ENCODE peak calls at places on chromosomes 3 and 15, in five cellular contexts. H, S, W, J and P are unnamed samples.
A peak's percentile ranks its signal among the peaks of the same experiment; 100 is the strongest.

GRCh38 chr3:105518806-105519418 is 152.2 kb downstream of the ALCAM start:
- DNase-seq in S (peak; percentile 54), H (peak; percentile 48), J (no peak), W (no peak), P (no peak)

GRCh38 chr3:69032137-69032536 is 18.7 kb upstream of the EOGT start:
- DNase-seq in S (no peak), H (no peak), W (no peak), J (no peak), P (no peak)

GRCh38 chr15:35624881-35625280 is 78.9 kb upstream of the DPH6 start:
- DNase-seq in J (no peak), W (no peak), H (no peak), S (no peak), P (no peak)

GRCh38 chr15:62483817-62484216 is 318.7 kb upstream of the C2CD4B start:
- DNase-seq in S (no peak), J (no peak), W (peak; percentile 60), H (no peak), P (no peak)

GRCh38 chr15:90647326-90647725 is 69.8 kb upstream of the BLM start:
- DNase-seq in S (no peak), J (no peak), W (no peak), H (no peak), P (no peak)

GRCh38 chr15:68057089-68057488 is 3.0 kb downstream of the PIAS1 start:
- DNase-seq in W (no peak), H (no peak), J (no peak), S (no peak), P (no peak)

GRCh38 chr3:61903931-61904657 is 342.7 kb downstream of the PTPRG start:
- DNase-seq in W (peak; percentile 47), S (no peak), H (no peak), J (no peak), P (no peak)

GRCh38 chr3:54870423-54870822 is 57.4 kb downstream of the LRTM1 start:
- DNase-seq in S (no peak), H (peak; percentile 20), W (no peak), J (no peak), P (peak; percentile 72)

GRCh38 chr3:72997421-72997961 is 880 bp downstream of the PPP4R2 start:
- DNase-seq in J (no peak), S (peak; percentile 29), W (no peak), H (peak; percentile 30), P (no peak)

GRCh38 chr3:187014417-187014864 is 84.1 kb downstream of the ST6GAL1 start:
- DNase-seq in J (no peak), W (no peak), S (no peak), H (no peak), P (no peak)

GRCh38 chr3:9246196-9246595 is 3.2 kb downstream of the SRGAP3 start:
- DNase-seq in S (no peak), J (peak; percentile 10), W (no peak), H (no peak), P (no peak)

GRCh38 chr3:53705774-53706173 is 140.4 kb downstream of the CHDH start:
- DNase-seq in W (no peak), H (no peak), J (peak; percentile 14), S (no peak), P (no peak)

GRCh38 chr15:77832874-77833273 is 200.2 kb upstream of the LINGO1 start:
- DNase-seq in W (no peak), S (no peak), J (no peak), H (no peak), P (no peak)

GRCh38 chr3:197830308-197830966 is 39.4 kb downstream of the LRCH3 start:
- DNase-seq in J (no peak), H (no peak), S (no peak), W (no peak), P (no peak)

GRCh38 chr15:85772668-85773067 is 22.1 kb downstream of the KLHL25 start:
- DNase-seq in H (no peak), S (no peak), J (no peak), W (no peak), P (no peak)

GRCh38 chr3:183819831-183820230 is 5.5 kb downstream of the MAP6D1 start:
- DNase-seq in H (no peak), S (no peak), J (peak; percentile 47), W (no peak), P (no peak)

DNA sequence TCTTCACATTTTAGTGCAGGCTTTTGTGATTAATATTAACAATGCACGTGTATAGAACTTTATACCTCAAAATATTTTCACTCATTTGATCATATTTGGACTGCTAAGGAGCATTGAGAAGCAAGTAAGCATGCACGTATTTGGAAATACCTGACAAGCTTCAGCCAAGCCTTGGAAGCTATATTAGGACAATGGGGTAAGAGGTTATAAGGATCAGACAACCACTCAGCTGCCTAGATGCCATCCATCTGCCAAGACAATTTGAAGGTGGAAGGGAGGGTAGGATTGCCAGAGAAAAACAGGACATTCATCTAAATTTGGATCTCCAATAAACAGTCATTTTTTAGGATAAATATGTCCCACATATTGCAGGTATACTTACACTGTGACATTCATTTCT is 394.9 kb upstream of the CFAP20DC start:
- DNase-seq in W (no peak), J (no peak), S (no peak), H (no peak), P (no peak)
- H3K27me3 ChIP-seq in W (no peaks in the 10 kb centered on the region), J (peaks cover 38% of the 10 kb centered on the region), S (peaks cover 54% of the 10 kb centered on the region), H (no peaks in the 10 kb centered on the region), P (no peaks in the 10 kb centered on the region)

DNA sequence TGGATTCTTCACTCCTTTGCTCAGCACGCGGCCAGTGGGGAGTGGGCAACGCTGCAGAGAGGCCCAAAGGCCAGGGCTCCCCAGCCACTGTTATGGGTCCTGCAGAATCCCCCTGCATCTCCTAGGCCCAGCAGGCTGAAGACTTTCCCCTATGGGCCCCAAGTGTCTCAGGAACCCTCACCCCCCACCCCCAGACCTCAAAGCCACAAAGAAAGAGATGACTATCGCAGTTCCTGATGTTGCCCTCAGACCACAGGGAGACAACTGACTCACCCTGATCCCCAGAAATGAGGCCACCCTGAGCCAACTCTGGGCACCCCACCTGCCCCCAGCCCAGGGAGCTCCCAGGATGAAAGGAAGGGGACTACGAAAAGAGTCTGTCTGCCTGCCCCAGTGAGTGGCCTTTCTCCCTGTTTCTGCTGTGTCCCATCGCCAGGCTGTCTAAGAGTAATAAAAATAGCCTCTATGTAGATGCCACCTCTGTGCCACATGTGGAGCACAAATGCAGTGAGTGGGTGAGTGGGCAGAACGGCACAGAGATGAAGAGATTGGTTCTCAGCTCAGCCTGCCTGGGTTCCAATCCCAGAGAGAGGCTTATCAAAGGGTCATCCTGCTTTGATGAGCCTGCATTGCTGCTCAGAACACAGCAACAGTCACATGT is 283.0 kb downstream of the UACA start:
- DNase-seq in S (no peak), W (no peak), J (no peak), H (no peak), P (no peak)
- H3K27me3 ChIP-seq in S (no peaks in the 10 kb centered on the region), W (no peaks in the 10 kb centered on the region), J (no peaks in the 10 kb centered on the region), H (no peaks in the 10 kb centered on the region), P (no peaks in the 10 kb centered on the region)

GRCh38 chr3:134654031-134654430 is 3.2 kb upstream of the KY start:
- DNase-seq in J (no peak), S (no peak), W (no peak), H (no peak), P (no peak)

GRCh38 chr3:134652886-134653630 is 2.2 kb upstream of the KY start:
- DNase-seq in W (no peak), J (no peak), S (no peak), H (no peak), P (no peak)

GRCh38 chr3:134650431-134651346 is at the start of gene KY:
- DNase-seq in J (peak; percentile 73), W (peak; percentile 45), S (no peak), H (peak; percentile 39), P (no peak)

GRCh38 chr3:134651347-134652041 is 672 bp upstream of the KY start:
- DNase-seq in J (no peak), W (peak; percentile 44), S (no peak), H (no peak), P (no peak)

DNA sequence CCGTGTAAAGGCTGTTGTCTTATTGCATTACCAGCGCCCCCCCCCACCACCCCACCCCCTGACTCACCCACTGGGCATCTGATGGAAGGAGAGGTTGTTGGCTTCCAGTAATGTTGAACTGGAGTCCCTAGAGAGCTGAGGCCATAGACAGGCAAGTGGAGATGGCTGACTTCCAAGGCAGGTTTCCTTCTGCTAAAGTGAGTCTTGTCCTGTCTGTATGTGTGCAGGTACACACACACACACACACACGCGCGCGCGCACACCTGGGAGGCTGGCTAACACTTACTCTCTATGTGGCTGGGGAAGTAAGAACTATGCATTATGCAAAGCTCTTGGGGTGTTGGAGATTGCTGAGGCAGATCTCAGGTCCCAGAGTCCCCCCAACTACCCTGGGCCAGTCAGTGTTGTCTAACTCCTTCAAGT is 1.6 kb upstream of the KY start:
- DNase-seq in S (no peak), H (no peak), W (no peak), J (no peak), P (peak; percentile 20)
- H3K27me3 ChIP-seq in S (peaks cover 24% of the 10 kb centered on the region), H (peaks cover 57% of the 10 kb centered on the region), W (no peaks in the 10 kb centered on the region), J (peaks cover 72% of the 10 kb centered on the region), P (no peaks in the 10 kb centered on the region)

DNA sequence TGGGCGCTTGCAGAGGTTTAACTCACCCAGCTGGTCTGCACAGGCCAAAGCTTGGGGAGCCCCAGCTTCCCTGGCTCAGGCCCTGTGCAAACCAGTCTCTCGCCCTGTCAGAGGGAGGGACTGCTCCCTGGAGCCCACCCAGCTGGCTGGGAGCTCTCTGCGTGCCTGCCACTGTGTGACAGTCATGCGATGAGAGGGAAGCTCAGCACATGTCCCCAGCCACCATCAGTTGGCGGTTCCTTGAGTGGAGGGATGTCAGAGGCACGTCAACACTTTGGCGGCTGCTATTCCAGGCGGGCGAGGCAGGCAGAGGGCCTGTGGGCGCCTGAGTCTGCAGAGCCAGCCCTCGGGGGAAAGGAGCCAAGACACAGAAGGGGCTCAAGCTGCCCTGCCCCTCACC is 324.6 kb downstream of the UACA start:
- DNase-seq in W (no peak), H (no peak), J (no peak), S (no peak), P (no peak)
- H3K27me3 ChIP-seq in W (no peaks in the 10 kb centered on the region), H (peaks cover 17% of the 10 kb centered on the region), J (no peaks in the 10 kb centered on the region), S (peaks cover 21% of the 10 kb centered on the region), P (peaks cover 20% of the 10 kb centered on the region)